ENCODE peak calls at places on chromosome 14, in four cellular contexts. W is HFFc6, R is uterus, V is T-helper 2 cell. L is an unnamed sample.

GRCh38 chr14:89486961-89487360 is 69.9 kb upstream of the FOXN3 start:
- DNase-seq in W (no peak), R (no peak), V (no peak), L (peak)

GRCh38 chr14:82447586-82447985 is 913.9 kb upstream of the SEL1L start:
- DNase-seq in W (no peak), R (no peak), V (no peak), L (no peak)

GRCh38 chr14:80364274-80364673 is 153.0 kb upstream of the DIO2 start:
- DNase-seq in W (peak), R (no peak), V (no peak), L (no peak)

GRCh38 chr14:74213907-74214803 is 25.1 kb upstream of the VSX2 start:
- DNase-seq in W (no peak), R (no peak), V (no peak), L (no peak)

GRCh38 chr14:68172664-68173063 is 353.1 kb downstream of the RAD51B start:
- DNase-seq in W (no peak), R (no peak), V (no peak), L (no peak)

GRCh38 chr14:102777711-102778615 is 714 bp downstream of the TRAF3 start:
- DNase-seq in W (peak), R (no peak), V (no peak), L (no peak)

GRCh38 chr14:63642229-63642611 is 549 bp upstream of the WDR89 start:
- DNase-seq in W (peak), R (peak), V (peak), L (peak)

GRCh38 chr14:94673781-94674231 is 61.6 kb downstream of the SERPINA3 start:
- DNase-seq in W (no peak), R (no peak), V (no peak), L (no peak)

GRCh38 chr14:58239259-58240210 is 5.1 kb upstream of the PSMA3 start:
- DNase-seq in W (peak), R (peak), V (peak), L (peak)

GRCh38 chr14:74507796-74508195 is 14.2 kb downstream of the ISCA2 start:
- DNase-seq in W (no peak), R (no peak), V (no peak), L (no peak)

GRCh38 chr14:51304428-51304827 is 64.4 kb downstream of the TMX1 start:
- DNase-seq in W (peak), R (no peak), V (no peak), L (no peak)

GRCh38 chr14:55819610-55820304 is 239.8 kb downstream of the KTN1 start:
- DNase-seq in W (no peak), R (no peak), V (no peak), L (peak)

GRCh38 chr14:94021001-94021400 is 5.1 kb upstream of the OTUB2 start:
- DNase-seq in W (peak), R (no peak), V (no peak), L (peak)